ENCODE peak calls at places on chromosomes 4 and X, in five cellular contexts. One of them, this sample, is unnamed. For H3K27me3, the result is how much of the 10 kb centered on the place peaks cover.

GRCh38 chr4:85420831-85421230 is 54.1 kb upstream of the ARHGAP24 start:
- DNase-seq in effector memory CD4-positive, alpha-beta T cell: no peak
- DNase-seq in CD4-positive, CD25-positive, alpha-beta regulatory T cell: no peak
- DNase-seq in CD8-positive, alpha-beta T cell: no peak
- DNase-seq in H7: no peak
- DNase-seq in this sample: no peak

GRCh38 chr4:94410678-94411206 is 41.0 kb upstream of the PDLIM5 start:
- DNase-seq in effector memory CD4-positive, alpha-beta T cell: no peak
- DNase-seq in CD4-positive, CD25-positive, alpha-beta regulatory T cell: no peak
- DNase-seq in CD8-positive, alpha-beta T cell: no peak
- DNase-seq in H7: no peak
- DNase-seq in this sample: no peak

GRCh38 chrX:16993791-16994318 is 47.4 kb downstream of the REPS2 start:
- DNase-seq in effector memory CD4-positive, alpha-beta T cell: no peak
- DNase-seq in CD4-positive, CD25-positive, alpha-beta regulatory T cell: no peak
- DNase-seq in CD8-positive, alpha-beta T cell: no peak
- DNase-seq in H7: peak
- DNase-seq in this sample: no peak

GRCh38 chr4:82852751-82853053 is 38.3 kb downstream of the SEC31A start:
- DNase-seq in effector memory CD4-positive, alpha-beta T cell: no peak
- DNase-seq in CD4-positive, CD25-positive, alpha-beta regulatory T cell: no peak
- DNase-seq in CD8-positive, alpha-beta T cell: no peak
- DNase-seq in H7: no peak
- DNase-seq in this sample: peak

GRCh38 chrX:81542255-81542654 is 340.4 kb downstream of the SH3BGRL start:
- DNase-seq in effector memory CD4-positive, alpha-beta T cell: no peak
- DNase-seq in CD4-positive, CD25-positive, alpha-beta regulatory T cell: no peak
- DNase-seq in CD8-positive, alpha-beta T cell: no peak
- DNase-seq in H7: no peak
- DNase-seq in this sample: no peak

GRCh38 chrX:31854716-31855115 is 782.9 kb upstream of the FTHL17 start:
- DNase-seq in effector memory CD4-positive, alpha-beta T cell: no peak
- DNase-seq in CD4-positive, CD25-positive, alpha-beta regulatory T cell: no peak
- DNase-seq in CD8-positive, alpha-beta T cell: no peak
- DNase-seq in H7: no peak
- DNase-seq in this sample: no peak

GRCh38 chr4:118076958-118077766 is 42.9 kb downstream of the NDST3 start:
- DNase-seq in effector memory CD4-positive, alpha-beta T cell: no peak
- DNase-seq in CD4-positive, CD25-positive, alpha-beta regulatory T cell: no peak
- DNase-seq in CD8-positive, alpha-beta T cell: no peak
- DNase-seq in H7: no peak
- DNase-seq in this sample: peak

GRCh38 chrX:100381613-100382012 is 28.5 kb downstream of the PCDH19 start:
- DNase-seq in effector memory CD4-positive, alpha-beta T cell: no peak
- DNase-seq in CD4-positive, CD25-positive, alpha-beta regulatory T cell: no peak
- DNase-seq in CD8-positive, alpha-beta T cell: no peak
- DNase-seq in H7: no peak
- DNase-seq in this sample: no peak

GRCh38 chr4:142406917-142407501 is 439.1 kb downstream of the INPP4B start:
- DNase-seq in effector memory CD4-positive, alpha-beta T cell: no peak
- DNase-seq in CD4-positive, CD25-positive, alpha-beta regulatory T cell: peak
- DNase-seq in CD8-positive, alpha-beta T cell: no peak
- DNase-seq in H7: no peak
- DNase-seq in this sample: no peak

GRCh38 chrX:16185725-16186136 is 18.4 kb downstream of the MAGEB17 start:
- DNase-seq in effector memory CD4-positive, alpha-beta T cell: no peak
- DNase-seq in CD4-positive, CD25-positive, alpha-beta regulatory T cell: no peak
- DNase-seq in CD8-positive, alpha-beta T cell: no peak
- DNase-seq in H7: no peak
- DNase-seq in this sample: no peak

GRCh38 chrX:56462389-56462788 is 101.0 kb upstream of the UBQLN2 start:
- DNase-seq in effector memory CD4-positive, alpha-beta T cell: no peak
- DNase-seq in CD4-positive, CD25-positive, alpha-beta regulatory T cell: no peak
- DNase-seq in CD8-positive, alpha-beta T cell: no peak
- DNase-seq in H7: no peak
- DNase-seq in this sample: no peak

GRCh38 chr4:1204828-1205591 is 32.6 kb upstream of the SPON2 start:
- DNase-seq in effector memory CD4-positive, alpha-beta T cell: no peak
- DNase-seq in CD4-positive, CD25-positive, alpha-beta regulatory T cell: no peak
- DNase-seq in CD8-positive, alpha-beta T cell: peak
- DNase-seq in H7: peak
- DNase-seq in this sample: no peak

GRCh38 chr4:78244691-78245485 is 187.8 kb downstream of the FRAS1 start:
- DNase-seq in effector memory CD4-positive, alpha-beta T cell: no peak
- DNase-seq in CD4-positive, CD25-positive, alpha-beta regulatory T cell: no peak
- DNase-seq in CD8-positive, alpha-beta T cell: no peak
- DNase-seq in H7: no peak
- DNase-seq in this sample: no peak

GRCh38 chr4:10371869-10372471 is 85.3 kb downstream of the ZNF518B start:
- DNase-seq in effector memory CD4-positive, alpha-beta T cell: no peak
- DNase-seq in CD4-positive, CD25-positive, alpha-beta regulatory T cell: no peak
- DNase-seq in CD8-positive, alpha-beta T cell: no peak
- DNase-seq in H7: peak
- DNase-seq in this sample: no peak

GRCh38 chrX:112668476-112669404 is 11.0 kb downstream of the LHFPL1 start:
- DNase-seq in effector memory CD4-positive, alpha-beta T cell: no peak
- DNase-seq in CD4-positive, CD25-positive, alpha-beta regulatory T cell: no peak
- DNase-seq in CD8-positive, alpha-beta T cell: no peak
- DNase-seq in H7: peak
- DNase-seq in this sample: no peak

GRCh38 chr4:147842573-147842972 is 110.7 kb downstream of the ARHGAP10 start:
- DNase-seq in effector memory CD4-positive, alpha-beta T cell: no peak
- DNase-seq in CD4-positive, CD25-positive, alpha-beta regulatory T cell: no peak
- DNase-seq in CD8-positive, alpha-beta T cell: no peak
- DNase-seq in H7: no peak
- DNase-seq in this sample: no peak

GRCh38 chrX:135981662-135982061 is 3.6 kb upstream of the SLC9A6 start:
- DNase-seq in effector memory CD4-positive, alpha-beta T cell: no peak
- DNase-seq in CD4-positive, CD25-positive, alpha-beta regulatory T cell: no peak
- DNase-seq in CD8-positive, alpha-beta T cell: no peak
- DNase-seq in H7: no peak
- DNase-seq in this sample: no peak

GRCh38 chrX:46630141-46630540 is 56.6 kb downstream of the CHST7 start:
- DNase-seq in effector memory CD4-positive, alpha-beta T cell: no peak
- DNase-seq in CD4-positive, CD25-positive, alpha-beta regulatory T cell: no peak
- DNase-seq in CD8-positive, alpha-beta T cell: no peak
- DNase-seq in H7: no peak
- DNase-seq in this sample: no peak

GRCh38 chr4:102815981-102816380 is 11.4 kb downstream of the UBE2D3 start:
- DNase-seq in effector memory CD4-positive, alpha-beta T cell: no peak
- DNase-seq in CD4-positive, CD25-positive, alpha-beta regulatory T cell: no peak
- DNase-seq in CD8-positive, alpha-beta T cell: no peak
- DNase-seq in H7: no peak
- DNase-seq in this sample: no peak

GRCh38 chr4:95701500-95701899 is 138.4 kb upstream of the PDHA2 start:
- DNase-seq in effector memory CD4-positive, alpha-beta T cell: no peak
- DNase-seq in CD4-positive, CD25-positive, alpha-beta regulatory T cell: no peak
- DNase-seq in CD8-positive, alpha-beta T cell: no peak
- DNase-seq in H7: no peak
- DNase-seq in this sample: no peak

GRCh38 chr4:183399166-183399565 is 45.3 kb upstream of the CDKN2AIP start:
- DNase-seq in effector memory CD4-positive, alpha-beta T cell: no peak
- DNase-seq in CD4-positive, CD25-positive, alpha-beta regulatory T cell: no peak
- DNase-seq in CD8-positive, alpha-beta T cell: no peak
- DNase-seq in H7: peak
- DNase-seq in this sample: no peak

GRCh38 chr4:6591305-6591704 is 16.3 kb downstream of the MAN2B2 start:
- DNase-seq in effector memory CD4-positive, alpha-beta T cell: no peak
- DNase-seq in CD4-positive, CD25-positive, alpha-beta regulatory T cell: no peak
- DNase-seq in CD8-positive, alpha-beta T cell: no peak
- DNase-seq in H7: peak
- DNase-seq in this sample: no peak

GRCh38 chrX:153966283-153966688 is 5.3 kb downstream of the HCFC1 start:
- DNase-seq in effector memory CD4-positive, alpha-beta T cell: no peak
- DNase-seq in CD4-positive, CD25-positive, alpha-beta regulatory T cell: no peak
- DNase-seq in CD8-positive, alpha-beta T cell: no peak
- DNase-seq in H7: no peak
- DNase-seq in this sample: peak

GRCh38 chrX:153961292-153961691 is 10.3 kb downstream of the HCFC1 start:
- DNase-seq in effector memory CD4-positive, alpha-beta T cell: no peak
- DNase-seq in CD4-positive, CD25-positive, alpha-beta regulatory T cell: no peak
- DNase-seq in CD8-positive, alpha-beta T cell: no peak
- DNase-seq in H7: no peak
- DNase-seq in this sample: no peak

GRCh38 chrX:153963546-153963945 is 8.1 kb downstream of the HCFC1 start:
- DNase-seq in effector memory CD4-positive, alpha-beta T cell: no peak
- DNase-seq in CD4-positive, CD25-positive, alpha-beta regulatory T cell: no peak
- DNase-seq in CD8-positive, alpha-beta T cell: no peak
- DNase-seq in H7: no peak
- DNase-seq in this sample: no peak

GRCh38 chrX:153966841-153967535 is 4.6 kb downstream of the HCFC1 start:
- DNase-seq in effector memory CD4-positive, alpha-beta T cell: no peak
- DNase-seq in CD4-positive, CD25-positive, alpha-beta regulatory T cell: no peak
- DNase-seq in CD8-positive, alpha-beta T cell: peak
- DNase-seq in H7: no peak
- DNase-seq in this sample: no peak

DNA sequence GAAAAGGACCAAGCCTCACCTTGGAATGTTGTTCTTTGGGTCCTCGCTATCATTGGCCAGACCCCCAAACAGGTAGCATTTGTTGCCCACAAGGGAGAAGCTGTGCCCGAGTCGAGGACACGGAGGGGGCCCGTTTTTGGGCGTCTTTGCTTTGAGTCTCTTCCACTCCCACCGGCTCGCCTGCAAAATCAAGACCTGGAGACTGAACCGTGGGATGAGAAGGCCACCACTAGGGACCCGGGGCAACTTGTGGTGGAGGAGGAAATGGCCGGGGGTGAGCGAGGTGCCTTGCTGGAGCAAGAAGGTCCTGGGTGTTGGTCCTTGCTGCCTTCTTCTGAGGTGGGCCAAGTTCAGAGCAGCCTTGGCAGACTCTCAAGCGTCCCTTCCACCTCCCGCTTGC is 7.5 kb downstream of the HCFC1 start:
- DNase-seq in effector memory CD4-positive, alpha-beta T cell: no peak
- DNase-seq in CD4-positive, CD25-positive, alpha-beta regulatory T cell: no peak
- DNase-seq in CD8-positive, alpha-beta T cell: no peak
- DNase-seq in H7: no peak
- DNase-seq in this sample: no peak
- H3K27me3 ChIP-seq in effector memory CD4-positive, alpha-beta T cell: under half
- H3K27me3 ChIP-seq in CD4-positive, CD25-positive, alpha-beta regulatory T cell: under half
- H3K27me3 ChIP-seq in CD8-positive, alpha-beta T cell: under half
- H3K27me3 ChIP-seq in H7: under half
- H3K27me3 ChIP-seq in this sample: under half

DNA sequence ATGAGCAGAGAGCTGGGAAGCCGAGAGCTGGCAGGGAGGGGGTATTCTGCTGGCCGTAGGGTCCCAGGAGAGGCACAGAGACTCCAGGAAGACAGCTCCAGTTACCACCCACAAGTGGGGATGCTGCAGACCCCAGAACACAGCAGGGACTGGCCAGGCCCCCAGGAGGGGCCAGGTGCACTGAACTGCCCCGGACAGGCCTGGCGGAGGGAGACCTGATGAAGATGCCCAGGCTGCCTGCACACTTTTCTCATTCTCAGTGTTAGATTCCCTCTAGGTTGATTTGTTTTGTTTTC is 110.8 kb downstream of the CPZ start:
- DNase-seq in effector memory CD4-positive, alpha-beta T cell: no peak
- DNase-seq in CD4-positive, CD25-positive, alpha-beta regulatory T cell: no peak
- DNase-seq in CD8-positive, alpha-beta T cell: no peak
- DNase-seq in H7: peak
- DNase-seq in this sample: no peak
- H3K27me3 ChIP-seq in effector memory CD4-positive, alpha-beta T cell: under half
- H3K27me3 ChIP-seq in CD4-positive, CD25-positive, alpha-beta regulatory T cell: under half
- H3K27me3 ChIP-seq in CD8-positive, alpha-beta T cell: under half
- H3K27me3 ChIP-seq in H7: under half
- H3K27me3 ChIP-seq in this sample: under half

GRCh38 chrX:71095033-71095432 is 618 bp upstream of the FOXO4 start:
- DNase-seq in effector memory CD4-positive, alpha-beta T cell: no peak
- DNase-seq in CD4-positive, CD25-positive, alpha-beta regulatory T cell: no peak
- DNase-seq in CD8-positive, alpha-beta T cell: no peak
- DNase-seq in H7: peak
- DNase-seq in this sample: no peak
- H3K27me3 ChIP-seq in effector memory CD4-positive, alpha-beta T cell: under half
- H3K27me3 ChIP-seq in CD4-positive, CD25-positive, alpha-beta regulatory T cell: under half
- H3K27me3 ChIP-seq in CD8-positive, alpha-beta T cell: under half
- H3K27me3 ChIP-seq in H7: under half
- H3K27me3 ChIP-seq in this sample: under half

GRCh38 chrX:9146657-9147056 is 112.7 kb upstream of the FAM9B start:
- DNase-seq in effector memory CD4-positive, alpha-beta T cell: no peak
- DNase-seq in CD4-positive, CD25-positive, alpha-beta regulatory T cell: no peak
- DNase-seq in CD8-positive, alpha-beta T cell: no peak
- DNase-seq in H7: no peak
- DNase-seq in this sample: no peak
- H3K27me3 ChIP-seq in effector memory CD4-positive, alpha-beta T cell: under half
- H3K27me3 ChIP-seq in CD4-positive, CD25-positive, alpha-beta regulatory T cell: under half
- H3K27me3 ChIP-seq in CD8-positive, alpha-beta T cell: under half
- H3K27me3 ChIP-seq in H7: under half
- H3K27me3 ChIP-seq in this sample: under half

GRCh38 chrX:130770615-130771014 is 132.4 kb downstream of the ENOX2 start:
- DNase-seq in effector memory CD4-positive, alpha-beta T cell: no peak
- DNase-seq in CD4-positive, CD25-positive, alpha-beta regulatory T cell: no peak
- DNase-seq in CD8-positive, alpha-beta T cell: no peak
- DNase-seq in H7: no peak
- DNase-seq in this sample: no peak
- H3K27me3 ChIP-seq in effector memory CD4-positive, alpha-beta T cell: under half
- H3K27me3 ChIP-seq in CD4-positive, CD25-positive, alpha-beta regulatory T cell: under half
- H3K27me3 ChIP-seq in CD8-positive, alpha-beta T cell: under half
- H3K27me3 ChIP-seq in H7: under half
- H3K27me3 ChIP-seq in this sample: under half

GRCh38 chrX:10979956-10980355 is 131.2 kb upstream of the HCCS start:
- DNase-seq in effector memory CD4-positive, alpha-beta T cell: no peak
- DNase-seq in CD4-positive, CD25-positive, alpha-beta regulatory T cell: no peak
- DNase-seq in CD8-positive, alpha-beta T cell: no peak
- DNase-seq in H7: no peak
- DNase-seq in this sample: no peak

GRCh38 chrX:10981491-10981890 is 129.6 kb upstream of the HCCS start:
- DNase-seq in effector memory CD4-positive, alpha-beta T cell: no peak
- DNase-seq in CD4-positive, CD25-positive, alpha-beta regulatory T cell: no peak
- DNase-seq in CD8-positive, alpha-beta T cell: no peak
- DNase-seq in H7: no peak
- DNase-seq in this sample: no peak

GRCh38 chrX:10983526-10983925 is 127.6 kb upstream of the HCCS start:
- DNase-seq in effector memory CD4-positive, alpha-beta T cell: no peak
- DNase-seq in CD4-positive, CD25-positive, alpha-beta regulatory T cell: no peak
- DNase-seq in CD8-positive, alpha-beta T cell: no peak
- DNase-seq in H7: no peak
- DNase-seq in this sample: no peak

GRCh38 chrX:10986616-10987015 is 124.5 kb upstream of the HCCS start:
- DNase-seq in effector memory CD4-positive, alpha-beta T cell: no peak
- DNase-seq in CD4-positive, CD25-positive, alpha-beta regulatory T cell: no peak
- DNase-seq in CD8-positive, alpha-beta T cell: no peak
- DNase-seq in H7: no peak
- DNase-seq in this sample: no peak

GRCh38 chrX:10984213-10984612 is 126.9 kb upstream of the HCCS start:
- DNase-seq in effector memory CD4-positive, alpha-beta T cell: no peak
- DNase-seq in CD4-positive, CD25-positive, alpha-beta regulatory T cell: no peak
- DNase-seq in CD8-positive, alpha-beta T cell: no peak
- DNase-seq in H7: no peak
- DNase-seq in this sample: no peak
- H3K27me3 ChIP-seq in effector memory CD4-positive, alpha-beta T cell: under half
- H3K27me3 ChIP-seq in CD4-positive, CD25-positive, alpha-beta regulatory T cell: under half
- H3K27me3 ChIP-seq in CD8-positive, alpha-beta T cell: under half
- H3K27me3 ChIP-seq in H7: under half
- H3K27me3 ChIP-seq in this sample: under half

This sample was measured in HL-60.